ENCODE peak calls at places on chromosomes 6 and 20, in seven cellular contexts. E is HepG2, H is upper lobe of left lung, V is RWPE2, L is upper lobe of right lung, G is left lung, P is mucosa of descending colon. Z is an unnamed sample.

GRCh38 chr20:58271596-58272460 is 37.7 kb upstream of the RAB22A start:
- ATAC-seq in L (no peak), P (no peak), E (no peak), V (no peak), G (no peak), H (no peak), Z (no peak)

GRCh38 chr20:16167423-16167822 is 405.8 kb downstream of the KIF16B start:
- ATAC-seq in H (no peak), E (no peak), L (no peak), G (no peak), V (no peak), P (no peak), Z (no peak)

GRCh38 chr20:63140683-63141433 is 75.1 kb downstream of the YTHDF1 start:
- ATAC-seq in H (peak), L (no peak), G (no peak), V (no peak), P (no peak), E (peak), Z (no peak)

GRCh38 chr6:34618430-34619182 is 62.5 kb upstream of the SPDEF start:
- ATAC-seq in P (no peak), V (no peak), G (no peak), E (peak), H (no peak), L (no peak), Z (no peak)

GRCh38 chr6:167119680-167120556 is 3.0 kb upstream of the CCR6 start:
- ATAC-seq in H (no peak), E (no peak), P (peak), L (no peak), G (no peak), V (no peak), Z (no peak)

GRCh38 chr6:1334725-1335124 is 22.8 kb downstream of the FOXQ1 start:
- ATAC-seq in G (no peak), V (no peak), L (no peak), E (peak), H (no peak), P (peak), Z (no peak)

GRCh38 chr6:105609375-105609991 is 206.6 kb upstream of the PREP start:
- ATAC-seq in L (peak), E (no peak), P (peak), H (peak), G (peak), V (no peak), Z (no peak)

GRCh38 chr6:75608304-75608703 is 6.6 kb downstream of the SENP6 start:
- ATAC-seq in E (no peak), P (no peak), V (no peak), L (no peak), H (no peak), G (no peak), Z (no peak)

GRCh38 chr6:114297135-114297534 is 45.7 kb downstream of the HS3ST5 start:
- ATAC-seq in H (no peak), G (no peak), E (no peak), L (no peak), P (no peak), V (no peak), Z (no peak)

GRCh38 chr6:94361304-94362060 is 942.1 kb upstream of the EPHA7 start:
- ATAC-seq in L (peak), V (no peak), E (peak), P (no peak), G (no peak), H (peak), Z (peak)

GRCh38 chr6:47453372-47453936 is 24.1 kb upstream of the CD2AP start:
- ATAC-seq in E (no peak), L (no peak), H (no peak), V (no peak), G (no peak), P (peak), Z (no peak)

GRCh38 chr6:149259753-149260152 is 57.8 kb upstream of the TAB2 start:
- ATAC-seq in L (peak), G (peak), H (peak), P (peak), V (no peak), E (no peak), Z (peak)

GRCh38 chr20:46994341-46994740 is 99.7 kb downstream of the EYA2 start:
- ATAC-seq in H (no peak), E (no peak), V (no peak), P (peak), G (no peak), L (peak), Z (no peak)

GRCh38 chr6:4017847-4018193 is 61.1 kb downstream of the FAM217A start:
- ATAC-seq in H (no peak), E (peak), V (no peak), P (no peak), L (no peak), G (peak), Z (no peak)

GRCh38 chr20:52204136-52204535 is 12.6 kb upstream of the ZFP64 start:
- ATAC-seq in G (no peak), L (no peak), P (no peak), H (no peak), E (no peak), V (no peak), Z (no peak)

GRCh38 chr6:125940691-125941090 is 15.9 kb upstream of the HINT3 start:
- ATAC-seq in E (no peak), H (no peak), V (peak), G (no peak), P (no peak), L (no peak), Z (no peak)

GRCh38 chr6:156876302-156876701 is 99.1 kb downstream of the ARID1B start:
- ATAC-seq in L (peak), G (no peak), P (no peak), V (no peak), E (peak), H (peak), Z (no peak)

GRCh38 chr6:47454713-47455396 is 22.7 kb upstream of the CD2AP start:
- ATAC-seq in E (no peak), V (no peak), G (no peak), H (no peak), P (no peak), L (no peak), Z (no peak)

GRCh38 chr6:137970368-137970767 is 103.3 kb downstream of the TNFAIP3 start:
- ATAC-seq in H (no peak), E (no peak), V (no peak), P (no peak), G (no peak), L (peak), Z (no peak)

GRCh38 chr6:50259903-50260302 is 210.2 kb upstream of the DEFB112 start:
- ATAC-seq in E (no peak), G (no peak), P (no peak), L (peak), H (peak), V (no peak), Z (no peak)

GRCh38 chr20:17849901-17850673 is 118.5 kb downstream of the SNX5 start:
- ATAC-seq in P (peak), E (no peak), G (peak), H (peak), L (peak), V (peak), Z (peak)

GRCh38 chr6:57257911-57258541 is 35.9 kb upstream of the RAB23 start:
- ATAC-seq in L (no peak), G (peak), V (no peak), H (peak), E (no peak), P (peak), Z (peak)

GRCh38 chr6:124670801-124671200 is 291.4 kb upstream of the RNF217 start:
- ATAC-seq in E (no peak), H (no peak), V (no peak), P (no peak), G (no peak), L (no peak), Z (no peak)

GRCh38 chr6:121780325-121781313 is 345.2 kb downstream of the GJA1 start:
- ATAC-seq in L (peak), G (peak), P (peak), H (peak), E (no peak), V (peak), Z (peak)

GRCh38 chr20:43800186-43800585 is 73.4 kb upstream of the GTSF1L start:
- ATAC-seq in V (peak), E (no peak), G (no peak), P (no peak), L (no peak), H (no peak), Z (no peak)

GRCh38 chr6:123117145-123117908 is 121.3 kb downstream of the CLVS2 start:
- ATAC-seq in L (no peak), E (no peak), H (no peak), P (no peak), V (no peak), G (no peak), Z (no peak)

GRCh38 chr6:1104988-1105670 is 206.8 kb upstream of the FOXQ1 start:
- ATAC-seq in E (no peak), H (no peak), V (no peak), G (no peak), L (no peak), P (no peak), Z (no peak)

GRCh38 chr20:17480696-17481095 is 50.5 kb downstream of the BFSP1 start:
- ATAC-seq in G (no peak), E (peak), H (no peak), V (no peak), L (no peak), P (no peak), Z (no peak)

GRCh38 chr6:53065266-53066058 is at the start of gene FBXO9:
- ATAC-seq in P (peak), L (peak), V (peak), H (peak), G (peak), E (peak), Z (peak)

GRCh38 chr6:53062369-53062639 is 2.9 kb upstream of the FBXO9 start:
- ATAC-seq in E (no peak), L (no peak), G (no peak), P (no peak), V (no peak), H (no peak), Z (no peak)

GRCh38 chr6:53066874-53067273 is 1.7 kb downstream of the FBXO9 start:
- ATAC-seq in V (no peak), E (no peak), H (no peak), L (no peak), G (no peak), P (no peak), Z (no peak)

GRCh38 chr6:53066059-53066406 is 829 bp downstream of the FBXO9 start:
- ATAC-seq in H (peak), E (peak), G (peak), V (no peak), P (peak), L (peak), Z (no peak)

DNA sequence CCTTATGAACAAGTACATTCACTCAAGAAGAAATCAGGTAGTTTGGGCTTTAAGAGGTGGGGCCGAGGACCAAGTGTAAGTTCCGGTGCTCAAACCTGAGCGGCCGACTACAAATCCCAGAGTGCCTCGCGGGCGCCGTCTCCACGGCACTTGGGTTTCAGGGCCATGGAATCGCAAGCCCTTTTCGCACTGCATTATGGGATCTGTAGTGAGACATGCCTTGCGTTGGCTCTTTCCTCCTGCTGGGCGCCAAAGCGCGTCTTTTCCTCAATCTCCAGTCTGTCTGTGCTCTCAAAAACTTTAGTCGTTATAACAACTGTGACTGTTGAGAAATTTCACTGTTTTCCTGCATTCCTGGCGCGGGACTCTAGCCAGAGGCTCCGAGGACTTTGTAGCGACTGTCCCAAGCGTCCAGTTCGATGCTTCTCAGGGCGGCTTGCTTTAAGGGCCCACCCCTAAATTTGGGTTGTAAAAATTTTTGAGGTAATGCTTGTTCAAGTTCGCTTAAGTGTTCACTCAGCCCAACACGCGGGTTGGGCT is 408 bp upstream of the FBXO9 start:
- ATAC-seq in P (peak), L (peak), H (peak), G (peak), V (peak), E (peak), Z (peak)
- H3K4me3 ChIP-seq in P (peak), L (peak), H (peak), G (peak), V (peak), E (peak), Z (peak)

GRCh38 chr6:26202811-26203583 is 115.8 kb downstream of the HFE start:
- ATAC-seq in G (no peak), L (no peak), P (no peak), H (no peak), E (no peak), V (no peak), Z (no peak)

GRCh38 chr6:26205161-26205624 is 118.0 kb downstream of the HFE start:
- ATAC-seq in H (peak), P (peak), V (peak), E (peak), G (peak), L (peak), Z (peak)

GRCh38 chr6:26205625-26206574 is 118.7 kb downstream of the HFE start:
- ATAC-seq in L (peak), H (no peak), V (peak), G (peak), E (peak), P (peak), Z (peak)

GRCh38 chr6:26204332-26205160 is 117.3 kb downstream of the HFE start:
- ATAC-seq in E (peak), G (peak), H (peak), P (peak), L (peak), V (peak), Z (peak)

DNA sequence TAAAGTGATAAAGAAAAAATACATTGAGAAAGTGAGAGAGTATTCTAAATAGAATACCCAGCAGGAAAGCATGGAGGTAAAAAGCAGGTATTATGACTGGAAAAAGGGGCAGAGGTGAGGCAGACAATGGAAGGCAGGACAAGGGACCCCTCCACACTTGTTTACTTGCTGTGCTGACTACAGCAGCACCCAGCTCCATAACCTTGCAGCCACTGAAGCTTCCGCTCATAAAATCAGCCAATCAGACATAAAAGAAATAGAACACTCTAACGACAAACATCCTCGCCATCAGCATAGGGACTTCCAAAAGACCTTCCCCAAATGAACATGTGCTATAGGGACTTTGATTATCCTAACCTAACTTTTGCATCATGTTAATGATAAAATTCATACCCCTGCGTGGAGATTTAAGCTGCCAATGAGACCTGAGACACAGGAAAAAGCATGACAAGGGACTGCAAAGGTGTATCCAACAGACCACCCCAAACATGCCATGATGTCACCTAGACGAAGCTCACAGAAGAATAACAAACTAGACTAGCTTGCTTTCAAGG is 120.1 kb downstream of the HFE start:
- ATAC-seq in L (no peak), V (no peak), E (no peak), H (no peak), G (no peak), P (no peak), Z (no peak)
- H3K4me3 ChIP-seq in L (no peak), V (no peak), E (no peak), H (no peak), G (no peak), P (no peak), Z (no peak)

GRCh38 chr6:170235726-170236125 is 55.2 kb downstream of the DLL1 start:
- ATAC-seq in H (no peak), L (no peak), P (no peak), E (no peak), G (no peak), V (no peak), Z (no peak)
- H3K4me3 ChIP-seq in H (no peak), L (no peak), P (no peak), E (no peak), G (no peak), V (no peak), Z (no peak)

GRCh38 chr6:168318579-168319278 is 848 bp downstream of the DACT2 start:
- ATAC-seq in H (peak), G (peak), E (peak), L (peak), P (peak), V (no peak), Z (no peak)

GRCh38 chr6:168322966-168323365 is 3.4 kb upstream of the DACT2 start:
- ATAC-seq in P (no peak), E (no peak), V (no peak), G (no peak), L (no peak), H (no peak), Z (no peak)

GRCh38 chr6:168320661-168321060 is 1.1 kb upstream of the DACT2 start:
- ATAC-seq in P (no peak), L (no peak), V (no peak), E (no peak), G (peak), H (peak), Z (no peak)

GRCh38 chr6:168318090-168318489 is 1.5 kb downstream of the DACT2 start:
- ATAC-seq in L (no peak), G (peak), E (peak), H (no peak), P (peak), V (no peak), Z (no peak)

DNA sequence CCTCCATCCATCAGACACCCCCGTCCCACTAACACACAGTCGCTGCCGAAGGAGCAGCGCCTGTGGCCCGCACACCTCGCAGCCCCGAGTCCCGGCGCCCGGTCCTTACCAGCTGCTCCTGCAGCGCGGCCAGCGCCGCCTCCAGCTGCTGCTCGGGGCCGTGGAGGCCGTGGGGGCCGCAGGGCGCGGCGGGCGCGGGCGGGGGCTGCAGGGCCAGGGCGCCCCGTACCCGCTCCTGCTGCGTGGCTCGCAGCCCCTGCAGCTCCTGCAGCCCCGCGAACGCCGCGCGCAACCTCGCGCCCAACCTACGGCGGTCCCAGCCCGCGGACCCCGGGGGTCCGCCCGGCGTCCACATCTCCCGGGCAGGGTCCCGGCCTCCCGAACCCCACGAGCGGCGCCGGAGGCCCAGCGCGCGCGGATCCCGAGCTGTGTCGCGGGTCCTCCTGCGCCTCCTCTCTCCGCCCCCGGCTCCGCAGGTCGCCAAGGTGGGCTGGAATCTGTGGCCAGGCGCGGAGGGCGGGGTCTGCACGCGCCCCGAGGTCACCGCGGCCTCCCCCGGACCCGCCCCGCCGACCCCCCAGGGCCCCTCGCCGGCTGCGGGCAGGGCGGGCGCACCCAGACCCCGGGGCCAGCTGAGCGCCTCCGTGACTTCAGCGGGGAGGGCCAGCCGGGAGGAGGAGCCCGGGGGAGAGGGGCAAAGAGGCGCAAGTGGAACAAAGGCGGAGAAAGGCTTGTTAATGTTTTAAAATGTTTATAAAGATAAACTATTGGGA is at the start of gene DACT2:
- ATAC-seq in L (peak), G (peak), P (peak), E (peak), H (peak), V (no peak), Z (no peak)
- H3K4me3 ChIP-seq in L (peak), G (peak), P (peak), E (peak), H (peak), V (no peak), Z (no peak)

DNA sequence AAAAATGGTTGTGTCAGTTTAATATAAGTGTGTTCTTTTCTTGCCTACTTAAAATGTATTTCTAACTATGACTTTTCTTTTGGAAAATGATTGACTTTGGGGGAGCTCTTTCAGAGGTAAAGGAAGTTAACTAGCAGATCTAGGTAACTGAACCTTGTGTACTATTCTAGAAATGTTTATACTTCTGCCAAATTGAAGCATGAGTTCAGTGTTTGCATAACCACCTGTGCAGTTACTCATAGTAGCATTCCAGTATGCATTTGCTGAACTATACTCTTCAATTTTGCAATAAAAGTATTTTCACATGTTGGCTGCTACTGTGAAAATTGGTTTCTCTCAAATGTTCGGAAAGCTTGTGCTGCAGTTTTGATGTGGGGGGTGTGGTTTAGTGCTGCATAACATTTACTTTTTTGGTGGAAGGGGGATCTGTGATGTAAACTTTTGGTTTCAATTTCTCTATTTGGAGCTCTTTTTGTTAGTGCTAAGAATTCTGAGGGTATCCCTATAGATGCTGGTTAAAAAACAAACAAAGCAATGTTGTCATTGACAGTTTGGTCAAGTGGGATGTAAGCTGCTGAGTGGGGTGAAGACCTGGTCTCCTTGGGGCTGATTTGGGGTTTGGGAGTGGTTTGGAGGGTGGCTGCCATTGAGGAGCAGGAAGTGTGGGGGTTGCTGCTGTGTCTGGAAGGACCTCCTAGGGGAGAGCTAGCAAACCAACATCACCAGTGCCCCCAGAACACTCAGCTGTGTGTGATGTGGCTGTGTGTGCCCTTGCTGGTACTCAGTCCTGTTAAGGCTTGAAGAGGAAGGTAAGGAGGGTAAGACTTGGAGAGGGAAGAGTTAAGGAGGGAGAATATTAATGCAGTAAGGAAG is 87.8 kb downstream of the CARMIL1 start:
- ATAC-seq in H (no peak), P (peak), V (peak), G (peak), L (peak), E (no peak), Z (no peak)
- H3K4me3 ChIP-seq in H (no peak), P (no peak), V (no peak), G (no peak), L (no peak), E (no peak), Z (no peak)

Z was measured in gastroesophageal sphincter.